ENCODE peak calls at places on chromosome 3, in six cellular contexts. One of them, this sample, is unnamed.

GRCh38 chr3:181711325-181712135 is at the start of gene SOX2:
- DNase-seq in psoas muscle: peak; percentile 56
- DNase-seq in heart right ventricle: no peak
- DNase-seq in sigmoid colon: peak; percentile 79
- DNase-seq in PC-3: peak; percentile 69
- DNase-seq in left lung: peak; percentile 63
- DNase-seq in this sample: no peak

GRCh38 chr3:174951498-174951897 is 92.4 kb downstream of the NAALADL2 start:
- DNase-seq in sigmoid colon: no peak
- DNase-seq in psoas muscle: no peak
- DNase-seq in left lung: no peak
- DNase-seq in heart right ventricle: no peak
- DNase-seq in PC-3: no peak
- DNase-seq in this sample: no peak

GRCh38 chr3:136631424-136631823 is 120.8 kb downstream of the STAG1 start:
- DNase-seq in heart right ventricle: no peak
- DNase-seq in psoas muscle: no peak
- DNase-seq in sigmoid colon: no peak
- DNase-seq in left lung: no peak
- DNase-seq in PC-3: no peak
- DNase-seq in this sample: no peak

GRCh38 chr3:152724270-152724669 is 110.7 kb upstream of the P2RY1 start:
- DNase-seq in sigmoid colon: no peak
- DNase-seq in psoas muscle: no peak
- DNase-seq in PC-3: no peak
- DNase-seq in heart right ventricle: no peak
- DNase-seq in left lung: no peak
- DNase-seq in this sample: no peak

GRCh38 chr3:138914870-138915502 is 32.0 kb downstream of the FOXL2 start:
- DNase-seq in psoas muscle: no peak
- DNase-seq in PC-3: peak; percentile 85
- DNase-seq in left lung: no peak
- DNase-seq in heart right ventricle: no peak
- DNase-seq in sigmoid colon: no peak
- DNase-seq in this sample: no peak

GRCh38 chr3:24299236-24299635 is 195.4 kb downstream of the THRB start:
- DNase-seq in left lung: no peak
- DNase-seq in sigmoid colon: no peak
- DNase-seq in heart right ventricle: no peak
- DNase-seq in psoas muscle: no peak
- DNase-seq in PC-3: peak; percentile 82
- DNase-seq in this sample: no peak

GRCh38 chr3:39250116-39250747 is 29.6 kb downstream of the CX3CR1 start:
- DNase-seq in psoas muscle: no peak
- DNase-seq in PC-3: no peak
- DNase-seq in heart right ventricle: no peak
- DNase-seq in sigmoid colon: no peak
- DNase-seq in left lung: no peak
- DNase-seq in this sample: no peak

GRCh38 chr3:23959147-23959900 is 14.2 kb downstream of the NR1D2 start:
- DNase-seq in PC-3: peak; percentile 96
- DNase-seq in left lung: no peak
- DNase-seq in psoas muscle: no peak
- DNase-seq in heart right ventricle: no peak
- DNase-seq in sigmoid colon: no peak
- DNase-seq in this sample: no peak

GRCh38 chr3:97971679-97972567 is at the start of gene RIOX2:
- DNase-seq in psoas muscle: peak; percentile 81
- DNase-seq in heart right ventricle: peak; percentile 57
- DNase-seq in left lung: peak; percentile 78
- DNase-seq in sigmoid colon: peak; percentile 85
- DNase-seq in PC-3: peak; percentile 82
- DNase-seq in this sample: peak; percentile 62

GRCh38 chr3:192170659-192171058 is 556.7 kb downstream of the FGF12 start:
- DNase-seq in psoas muscle: no peak
- DNase-seq in sigmoid colon: no peak
- DNase-seq in heart right ventricle: no peak
- DNase-seq in PC-3: no peak
- DNase-seq in left lung: no peak
- DNase-seq in this sample: no peak

GRCh38 chr3:54830658-54831057 is 97.2 kb downstream of the LRTM1 start:
- DNase-seq in PC-3: peak; percentile 75
- DNase-seq in left lung: no peak
- DNase-seq in psoas muscle: no peak
- DNase-seq in heart right ventricle: no peak
- DNase-seq in sigmoid colon: no peak
- DNase-seq in this sample: no peak

GRCh38 chr3:197352382-197352781 is 54.0 kb upstream of the DLG1 start:
- DNase-seq in PC-3: peak; percentile 41
- DNase-seq in sigmoid colon: peak; percentile 85
- DNase-seq in heart right ventricle: peak; percentile 85
- DNase-seq in psoas muscle: peak; percentile 69
- DNase-seq in left lung: no peak
- DNase-seq in this sample: peak; percentile 81

GRCh38 chr3:31960793-31961431 is 20.1 kb downstream of the OSBPL10 start:
- DNase-seq in PC-3: peak; percentile 84
- DNase-seq in psoas muscle: no peak
- DNase-seq in heart right ventricle: no peak
- DNase-seq in left lung: no peak
- DNase-seq in sigmoid colon: no peak
- DNase-seq in this sample: no peak

GRCh38 chr3:117059990-117060338 is 350.4 kb downstream of the TUSC7 start:
- DNase-seq in psoas muscle: no peak
- DNase-seq in PC-3: no peak
- DNase-seq in heart right ventricle: no peak
- DNase-seq in sigmoid colon: no peak
- DNase-seq in left lung: no peak
- DNase-seq in this sample: no peak

GRCh38 chr3:97827741-97828471 is 6.1 kb downstream of the CRYBG3 start:
- DNase-seq in heart right ventricle: no peak
- DNase-seq in PC-3: peak; percentile 35
- DNase-seq in psoas muscle: no peak
- DNase-seq in left lung: no peak
- DNase-seq in sigmoid colon: no peak
- DNase-seq in this sample: no peak

GRCh38 chr3:177195941-177196472 is 1.3 kb downstream of the TBL1XR1 start:
- DNase-seq in PC-3: peak; percentile 32
- DNase-seq in sigmoid colon: no peak
- DNase-seq in left lung: no peak
- DNase-seq in psoas muscle: no peak
- DNase-seq in heart right ventricle: peak; percentile 11
- DNase-seq in this sample: no peak

GRCh38 chr3:40310690-40311089 is 1.2 kb downstream of the EIF1B start:
- DNase-seq in PC-3: no peak
- DNase-seq in psoas muscle: no peak
- DNase-seq in heart right ventricle: no peak
- DNase-seq in left lung: no peak
- DNase-seq in sigmoid colon: no peak
- DNase-seq in this sample: no peak

GRCh38 chr3:15724446-15724845 is 73.3 kb downstream of the ANKRD28 start:
- DNase-seq in heart right ventricle: no peak
- DNase-seq in left lung: no peak
- DNase-seq in PC-3: peak; percentile 14
- DNase-seq in sigmoid colon: no peak
- DNase-seq in psoas muscle: no peak
- DNase-seq in this sample: no peak

GRCh38 chr3:32743934-32744333 is 58.9 kb downstream of the CNOT10 start:
- DNase-seq in PC-3: no peak
- DNase-seq in sigmoid colon: no peak
- DNase-seq in left lung: no peak
- DNase-seq in heart right ventricle: no peak
- DNase-seq in psoas muscle: no peak
- DNase-seq in this sample: no peak

GRCh38 chr3:8573342-8573926 is 71.2 kb downstream of the SSUH2 start:
- DNase-seq in left lung: no peak
- DNase-seq in PC-3: no peak
- DNase-seq in psoas muscle: no peak
- DNase-seq in sigmoid colon: no peak
- DNase-seq in heart right ventricle: no peak
- DNase-seq in this sample: no peak

GRCh38 chr3:147120029-147120428 is 286.3 kb downstream of the ZIC4 start:
- DNase-seq in left lung: no peak
- DNase-seq in heart right ventricle: no peak
- DNase-seq in PC-3: peak; percentile 40
- DNase-seq in psoas muscle: no peak
- DNase-seq in sigmoid colon: no peak
- DNase-seq in this sample: no peak

GRCh38 chr3:144051211-144051610 is 79.6 kb downstream of the DIPK2A start:
- DNase-seq in psoas muscle: no peak
- DNase-seq in PC-3: no peak
- DNase-seq in sigmoid colon: no peak
- DNase-seq in heart right ventricle: no peak
- DNase-seq in left lung: no peak
- DNase-seq in this sample: no peak

GRCh38 chr3:33932010-33932764 is 133.8 kb downstream of the PDCD6IP start:
- DNase-seq in PC-3: no peak
- DNase-seq in left lung: no peak
- DNase-seq in sigmoid colon: no peak
- DNase-seq in psoas muscle: no peak
- DNase-seq in heart right ventricle: no peak
- DNase-seq in this sample: no peak

GRCh38 chr3:33926998-33927605 is 128.7 kb downstream of the PDCD6IP start:
- DNase-seq in heart right ventricle: no peak
- DNase-seq in sigmoid colon: no peak
- DNase-seq in left lung: no peak
- DNase-seq in PC-3: no peak
- DNase-seq in psoas muscle: no peak
- DNase-seq in this sample: no peak

GRCh38 chr3:33931512-33931911 is 133.1 kb downstream of the PDCD6IP start:
- DNase-seq in sigmoid colon: no peak
- DNase-seq in left lung: no peak
- DNase-seq in psoas muscle: no peak
- DNase-seq in heart right ventricle: no peak
- DNase-seq in PC-3: no peak
- DNase-seq in this sample: no peak

DNA sequence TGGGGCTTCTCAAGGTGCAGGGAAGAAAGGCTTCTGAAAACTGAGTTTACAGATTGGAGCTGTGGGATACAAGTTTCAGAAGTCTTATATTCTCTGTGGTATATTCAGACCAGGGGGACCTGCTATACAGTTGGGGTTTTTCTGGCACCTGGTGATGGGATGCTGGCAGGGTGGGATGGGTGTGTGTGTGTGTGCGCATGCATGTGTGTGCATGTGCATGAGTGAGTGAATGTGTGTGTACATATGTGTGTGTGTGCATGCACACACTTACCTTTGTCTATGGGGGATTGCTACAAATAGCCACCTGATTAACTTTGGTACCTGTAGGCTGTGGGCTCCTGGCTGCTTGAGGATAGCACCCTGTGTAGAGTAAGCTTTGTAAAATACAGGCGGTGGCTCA is 131.4 kb downstream of the PDCD6IP start:
- DNase-seq in left lung: no peak
- DNase-seq in PC-3: no peak
- DNase-seq in psoas muscle: no peak
- DNase-seq in sigmoid colon: no peak
- DNase-seq in heart right ventricle: no peak
- DNase-seq in this sample: no peak
- H3K27me3 ChIP-seq in left lung: no peaks in the 10 kb centered on the region
- H3K27me3 ChIP-seq in PC-3: peaks cover 25% of the 10 kb centered on the region
- H3K27me3 ChIP-seq in psoas muscle: peaks cover 2% of the 10 kb centered on the region
- H3K27me3 ChIP-seq in sigmoid colon: no peaks in the 10 kb centered on the region
- H3K27me3 ChIP-seq in heart right ventricle: no peaks in the 10 kb centered on the region
- H3K27me3 ChIP-seq in this sample: no peaks in the 10 kb centered on the region

GRCh38 chr3:94615275-94616065 is 552.6 kb downstream of the NSUN3 start:
- DNase-seq in PC-3: peak; percentile 8
- DNase-seq in sigmoid colon: no peak
- DNase-seq in heart right ventricle: no peak
- DNase-seq in psoas muscle: no peak
- DNase-seq in left lung: no peak
- DNase-seq in this sample: no peak

GRCh38 chr3:94614192-94614591 is 551.3 kb downstream of the NSUN3 start:
- DNase-seq in PC-3: no peak
- DNase-seq in left lung: no peak
- DNase-seq in heart right ventricle: no peak
- DNase-seq in psoas muscle: no peak
- DNase-seq in sigmoid colon: no peak
- DNase-seq in this sample: no peak

GRCh38 chr3:94619643-94620042 is 556.8 kb downstream of the NSUN3 start:
- DNase-seq in PC-3: peak; percentile 17
- DNase-seq in psoas muscle: no peak
- DNase-seq in sigmoid colon: no peak
- DNase-seq in heart right ventricle: no peak
- DNase-seq in left lung: no peak
- DNase-seq in this sample: no peak

GRCh38 chr3:94616833-94617232 is 554.0 kb downstream of the NSUN3 start:
- DNase-seq in PC-3: peak; percentile 72
- DNase-seq in left lung: no peak
- DNase-seq in sigmoid colon: no peak
- DNase-seq in psoas muscle: no peak
- DNase-seq in heart right ventricle: no peak
- DNase-seq in this sample: no peak

DNA sequence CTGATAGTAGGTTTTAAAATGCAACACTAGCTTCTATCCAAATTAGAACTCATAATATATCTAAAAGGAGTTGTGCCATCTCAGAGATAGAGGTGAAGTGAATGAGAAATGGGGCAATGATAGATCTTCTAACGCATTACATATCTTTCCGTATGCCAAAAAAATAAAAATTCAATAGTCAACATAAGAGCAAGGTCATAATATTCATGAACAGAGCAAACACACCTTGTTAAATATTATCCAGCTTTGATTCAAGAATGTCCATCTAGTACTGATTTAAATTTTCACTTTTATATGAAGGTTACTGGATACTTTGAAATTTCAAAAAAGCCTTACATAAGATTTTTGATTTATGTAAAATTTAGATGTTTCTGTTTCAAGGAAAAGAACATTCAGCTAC is 554.5 kb downstream of the NSUN3 start:
- DNase-seq in PC-3: no peak
- DNase-seq in psoas muscle: no peak
- DNase-seq in left lung: no peak
- DNase-seq in sigmoid colon: no peak
- DNase-seq in heart right ventricle: no peak
- DNase-seq in this sample: no peak
- H3K27ac ChIP-seq in PC-3: peak overlapping the region; percentile 5
- H3K27ac ChIP-seq in psoas muscle: no peak overlapping the region
- H3K27ac ChIP-seq in left lung: no peak overlapping the region
- H3K27ac ChIP-seq in sigmoid colon: no peak overlapping the region
- H3K27ac ChIP-seq in heart right ventricle: no peak overlapping the region
- H3K27ac ChIP-seq in this sample: no peak overlapping the region

DNA sequence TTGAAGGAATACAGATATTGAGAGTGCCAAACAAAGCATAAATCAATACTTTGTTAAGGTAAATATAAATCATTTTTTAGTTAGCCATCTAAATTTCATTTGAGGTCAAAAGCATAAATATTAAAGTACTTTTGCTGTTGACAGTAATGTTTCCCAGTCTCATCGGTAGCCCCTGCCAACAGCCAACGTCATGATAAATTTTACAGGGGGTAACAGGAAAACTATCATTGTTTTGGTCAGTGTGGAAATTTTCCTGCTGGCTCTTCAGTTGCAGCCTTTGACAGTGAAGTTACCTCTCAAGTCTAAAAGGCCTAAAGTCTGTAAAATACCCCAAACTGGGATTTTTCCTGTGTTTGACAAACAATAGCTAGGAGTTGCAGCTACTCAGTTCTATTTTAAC is 37.3 kb upstream of the TTC14 start:
- DNase-seq in heart right ventricle: no peak
- DNase-seq in left lung: no peak
- DNase-seq in psoas muscle: no peak
- DNase-seq in PC-3: no peak
- DNase-seq in sigmoid colon: no peak
- DNase-seq in this sample: no peak
- H3K27me3 ChIP-seq in heart right ventricle: no peaks in the 10 kb centered on the region
- H3K27me3 ChIP-seq in left lung: no peaks in the 10 kb centered on the region
- H3K27me3 ChIP-seq in psoas muscle: no peaks in the 10 kb centered on the region
- H3K27me3 ChIP-seq in PC-3: no peaks in the 10 kb centered on the region
- H3K27me3 ChIP-seq in sigmoid colon: no peaks in the 10 kb centered on the region
- H3K27me3 ChIP-seq in this sample: no peaks in the 10 kb centered on the region

GRCh38 chr3:148604270-148605085 is 93.2 kb upstream of the AGTR1 start:
- DNase-seq in psoas muscle: peak; percentile 25
- DNase-seq in heart right ventricle: no peak
- DNase-seq in left lung: no peak
- DNase-seq in sigmoid colon: peak; percentile 65
- DNase-seq in PC-3: peak; percentile 14
- DNase-seq in this sample: no peak
- H3K27ac ChIP-seq in psoas muscle: no peak overlapping the region
- H3K27ac ChIP-seq in heart right ventricle: no peak overlapping the region
- H3K27ac ChIP-seq in left lung: no peak overlapping the region
- H3K27ac ChIP-seq in sigmoid colon: peak overlapping the region; percentile 89
- H3K27ac ChIP-seq in PC-3: no peak overlapping the region
- H3K27ac ChIP-seq in this sample: no peak overlapping the region

This sample was measured in uterus.